ENCODE peak calls at places on chromosome 14, in eight cellular contexts. C, S, Q, O, T, F, H and Z are unnamed samples.

GRCh38 chr14:78403278-78403815 is 233.2 kb downstream of the NRXN3 start:
- DNase-seq in O (no peak), S (no peak), Q (peak), T (no peak), C (peak), H (no peak), F (no peak), Z (peak)

GRCh38 chr14:35543006-35543405 is 9.0 kb downstream of the INSM2 start:
- DNase-seq in O (no peak), C (no peak), Q (no peak), T (no peak), H (no peak), F (no peak), S (no peak), Z (no peak)

GRCh38 chr14:91325211-91325610 is 80.7 kb upstream of the GPR68 start:
- DNase-seq in S (no peak), T (no peak), C (no peak), F (no peak), Q (no peak), H (no peak), O (no peak), Z (no peak)

GRCh38 chr14:77177623-77178185 is 3.9 kb upstream of the TMEM63C start:
- DNase-seq in O (no peak), F (no peak), T (no peak), Q (no peak), S (no peak), H (no peak), C (no peak), Z (no peak)

GRCh38 chr14:64196668-64197411 is 97.3 kb downstream of the ESR2 start:
- DNase-seq in C (peak), Q (peak), H (no peak), T (peak), O (no peak), S (no peak), F (no peak), Z (peak)

GRCh38 chr14:61640158-61640833 is 55.0 kb upstream of the HIF1A start:
- DNase-seq in F (no peak), H (no peak), C (peak), Q (no peak), S (no peak), T (no peak), O (no peak), Z (peak)

GRCh38 chr14:56801920-56802319 is 8.4 kb downstream of the OTX2 start:
- DNase-seq in O (no peak), F (no peak), C (no peak), Q (no peak), T (no peak), H (no peak), S (no peak), Z (no peak)

GRCh38 chr14:100159107-100159864 is at the start of gene DEGS2:
- DNase-seq in C (peak), H (peak), Q (peak), O (peak), S (no peak), F (peak), T (peak), Z (peak)

GRCh38 chr14:77206261-77206824 is 24.7 kb downstream of the TMEM63C start:
- DNase-seq in S (no peak), T (no peak), O (no peak), F (no peak), Q (no peak), H (no peak), C (no peak), Z (no peak)

GRCh38 chr14:24938593-24938992 is 111.4 kb downstream of the STXBP6 start:
- DNase-seq in C (peak), H (no peak), O (no peak), F (no peak), T (no peak), S (no peak), Q (no peak), Z (peak)

GRCh38 chr14:50058112-50058511 is 58.3 kb downstream of the VCPKMT start:
- DNase-seq in O (no peak), F (no peak), T (no peak), H (no peak), C (no peak), S (no peak), Q (no peak), Z (no peak)

GRCh38 chr14:93981874-93982683 is 5.7 kb upstream of the ASB2 start:
- DNase-seq in H (no peak), O (no peak), S (no peak), F (no peak), T (no peak), C (no peak), Q (no peak), Z (peak)

GRCh38 chr14:24848427-24848826 is 201.5 kb downstream of the STXBP6 start:
- DNase-seq in F (peak), S (no peak), T (no peak), Q (no peak), O (no peak), C (no peak), H (no peak), Z (no peak)

GRCh38 chr14:76203086-76204001 is 51.6 kb downstream of the GPATCH2L start:
- DNase-seq in H (no peak), C (no peak), T (no peak), S (no peak), O (no peak), Q (peak), F (peak), Z (no peak)

GRCh38 chr14:64880382-64881121 is 845 bp upstream of the SPTB start:
- DNase-seq in T (peak), S (peak), H (peak), F (peak), O (no peak), Q (peak), C (peak), Z (peak)

GRCh38 chr14:22218729-22219128 is 370.3 kb downstream of the DAD1 start:
- DNase-seq in O (peak), H (no peak), Q (no peak), S (no peak), C (no peak), F (no peak), T (no peak), Z (no peak)

GRCh38 chr14:22226381-22226780 is 362.6 kb downstream of the DAD1 start:
- DNase-seq in C (peak), H (no peak), O (peak), S (no peak), F (peak), T (no peak), Q (no peak), Z (peak)

GRCh38 chr14:22225526-22226133 is 363.4 kb downstream of the DAD1 start:
- DNase-seq in C (no peak), H (no peak), F (peak), Q (no peak), T (no peak), S (no peak), O (no peak), Z (no peak)

GRCh38 chr14:22221508-22221907 is 367.5 kb downstream of the DAD1 start:
- DNase-seq in S (peak), H (peak), F (peak), T (peak), O (peak), Q (peak), C (peak), Z (peak)

GRCh38 chr14:22220427-22220826 is 368.6 kb downstream of the DAD1 start:
- DNase-seq in O (no peak), S (no peak), H (no peak), C (no peak), Q (peak), T (no peak), F (peak), Z (no peak)
- TF ChIP-seq CTCF in O (peak), S (no peak), H (peak), C (no peak), Q (peak), T (peak), F (peak), Z (no peak)

GRCh38 chr14:98345186-98345585 is 926.8 kb downstream of the BCL11B start:
- DNase-seq in S (no peak), H (no peak), C (no peak), T (no peak), O (no peak), Q (no peak), F (peak), Z (no peak)

GRCh38 chr14:98348505-98348904 is 923.5 kb downstream of the BCL11B start:
- DNase-seq in S (no peak), O (no peak), F (no peak), Q (no peak), H (no peak), C (no peak), T (no peak), Z (no peak)

GRCh38 chr14:98350213-98350612 is 921.8 kb downstream of the BCL11B start:
- DNase-seq in O (no peak), S (no peak), T (no peak), Q (no peak), C (no peak), H (no peak), F (no peak), Z (no peak)

GRCh38 chr14:98347686-98348085 is 924.3 kb downstream of the BCL11B start:
- DNase-seq in S (no peak), Q (no peak), T (no peak), H (no peak), F (no peak), O (no peak), C (no peak), Z (no peak)
- TF ChIP-seq EZH2phosphoT487 in S (no peak), Q (no peak), T (no peak), H (no peak), F (no peak), O (no peak), C (no peak), Z (no peak)

DNA sequence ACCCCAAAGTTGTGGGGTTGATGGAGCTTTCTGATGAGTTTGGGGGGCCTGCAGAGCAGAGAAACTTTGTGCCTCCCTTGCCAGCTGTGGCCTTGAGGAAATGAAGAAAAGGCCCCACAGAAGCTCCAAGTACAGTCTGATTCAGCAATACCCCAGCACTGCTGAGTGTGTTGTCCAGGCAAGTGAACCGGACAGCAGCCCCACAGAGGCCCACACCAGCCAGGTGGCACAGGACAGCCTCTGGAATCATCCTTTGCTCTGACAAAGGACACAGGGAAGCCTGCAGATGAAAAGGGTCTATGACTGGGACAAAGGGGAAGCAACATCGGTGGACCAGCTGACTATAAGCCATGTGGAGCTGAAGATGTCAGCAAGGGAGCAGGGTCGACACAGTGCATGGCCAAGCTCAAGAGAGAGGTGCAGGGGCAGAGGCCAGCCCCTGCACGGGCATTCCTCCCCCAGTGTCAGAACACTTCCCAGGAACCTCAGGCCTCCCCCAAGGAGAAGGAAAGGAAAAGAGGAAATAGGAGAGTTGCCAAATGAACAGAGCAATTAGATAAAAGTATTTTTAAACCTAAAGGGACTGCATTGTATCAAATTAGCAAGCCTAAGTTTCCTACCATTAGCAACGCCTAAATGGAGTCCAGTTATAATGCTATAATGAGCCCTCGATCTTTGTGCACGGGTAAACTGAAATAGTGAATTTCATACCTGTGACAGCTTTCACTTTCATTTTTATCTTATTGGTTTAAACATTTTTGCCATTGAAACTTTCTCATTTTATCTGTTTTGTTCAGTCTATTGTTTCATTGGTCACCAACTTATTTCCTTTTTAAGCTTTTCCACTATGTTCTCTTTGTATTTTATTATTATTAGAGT is 46.3 kb upstream of the PTGDR start:
- DNase-seq in F (no peak), T (no peak), Q (no peak), H (peak), O (no peak), S (no peak), C (no peak), Z (no peak)
- H3K4me3 ChIP-seq in F (no peak), T (peak), Q (no peak), H (peak), O (peak), S (no peak), C (no peak), Z (no peak)

GRCh38 chr14:23362200-23362599 is 2.8 kb downstream of the EFS start:
- DNase-seq in C (peak), O (no peak), T (no peak), Q (no peak), H (no peak), F (peak), S (no peak), Z (no peak)
- TF ChIP-seq CTCF in C (peak), O (peak), T (peak), Q (peak), H (no peak), F (peak), S (peak), Z (peak)